ENCODE peak calls at places on chromosome 5, in five cellular contexts. One of them, this sample, is unnamed.

GRCh38 chr5:157471709-157472108 is 11.7 kb downstream of the NIPAL4 start:
- DNase-seq in epithelial cell of esophagus: peak; percentile 37
- DNase-seq in IMR-90: peak; percentile 33
- DNase-seq in fibroblast of mammary gland: peak; percentile 45
- DNase-seq in heart left ventricle: no peak
- DNase-seq in this sample: no peak

GRCh38 chr5:158751961-158752655 is 347.6 kb downstream of the EBF1 start:
- DNase-seq in epithelial cell of esophagus: no peak
- DNase-seq in fibroblast of mammary gland: no peak
- DNase-seq in heart left ventricle: no peak
- DNase-seq in IMR-90: no peak
- DNase-seq in this sample: no peak

GRCh38 chr5:54845567-54845941 is 139.8 kb downstream of the ESM1 start:
- DNase-seq in heart left ventricle: no peak
- DNase-seq in fibroblast of mammary gland: peak; percentile 72
- DNase-seq in IMR-90: peak; percentile 75
- DNase-seq in epithelial cell of esophagus: peak; percentile 68
- DNase-seq in this sample: no peak

GRCh38 chr5:72154076-72154756 is 46.9 kb downstream of the MAP1B start:
- DNase-seq in IMR-90: no peak
- DNase-seq in epithelial cell of esophagus: no peak
- DNase-seq in fibroblast of mammary gland: no peak
- DNase-seq in heart left ventricle: peak; percentile 34
- DNase-seq in this sample: no peak

GRCh38 chr5:85462957-85463356 is 1078.3 kb upstream of the EDIL3 start:
- DNase-seq in epithelial cell of esophagus: no peak
- DNase-seq in fibroblast of mammary gland: no peak
- DNase-seq in IMR-90: no peak
- DNase-seq in heart left ventricle: no peak
- DNase-seq in this sample: no peak

GRCh38 chr5:151178779-151179488 is 21.4 kb upstream of the ANXA6 start:
- DNase-seq in heart left ventricle: no peak
- DNase-seq in epithelial cell of esophagus: no peak
- DNase-seq in fibroblast of mammary gland: no peak
- DNase-seq in IMR-90: no peak
- DNase-seq in this sample: no peak

GRCh38 chr5:162837161-162837560 is 600.2 kb upstream of the CCNG1 start:
- DNase-seq in epithelial cell of esophagus: no peak
- DNase-seq in IMR-90: no peak
- DNase-seq in heart left ventricle: no peak
- DNase-seq in fibroblast of mammary gland: no peak
- DNase-seq in this sample: no peak

GRCh38 chr5:173201636-173202265 is 33.3 kb downstream of the NKX2-5 start:
- DNase-seq in fibroblast of mammary gland: peak; percentile 83
- DNase-seq in heart left ventricle: no peak
- DNase-seq in epithelial cell of esophagus: peak; percentile 91
- DNase-seq in IMR-90: peak; percentile 72
- DNase-seq in this sample: no peak

GRCh38 chr5:35202319-35203111 is 27.8 kb downstream of the PRLR start:
- DNase-seq in fibroblast of mammary gland: peak; percentile 67
- DNase-seq in IMR-90: peak; percentile 52
- DNase-seq in heart left ventricle: peak; percentile 26
- DNase-seq in epithelial cell of esophagus: peak; percentile 29
- DNase-seq in this sample: no peak

GRCh38 chr5:142960309-142960696 is 190.1 kb downstream of the ARHGAP26 start:
- DNase-seq in epithelial cell of esophagus: peak; percentile 89
- DNase-seq in IMR-90: peak; percentile 86
- DNase-seq in heart left ventricle: no peak
- DNase-seq in fibroblast of mammary gland: peak; percentile 83
- DNase-seq in this sample: no peak

GRCh38 chr5:127892467-127893207 is 189.4 kb downstream of the CCDC192 start:
- DNase-seq in heart left ventricle: no peak
- DNase-seq in fibroblast of mammary gland: peak; percentile 66
- DNase-seq in epithelial cell of esophagus: peak; percentile 76
- DNase-seq in IMR-90: peak; percentile 68
- DNase-seq in this sample: no peak

GRCh38 chr5:11622785-11623184 is 281.5 kb downstream of the CTNND2 start:
- DNase-seq in fibroblast of mammary gland: no peak
- DNase-seq in epithelial cell of esophagus: no peak
- DNase-seq in heart left ventricle: no peak
- DNase-seq in IMR-90: no peak
- DNase-seq in this sample: no peak

GRCh38 chr5:68830499-68830898 is 263.3 kb upstream of the SLC30A5 start:
- DNase-seq in epithelial cell of esophagus: no peak
- DNase-seq in heart left ventricle: no peak
- DNase-seq in IMR-90: no peak
- DNase-seq in fibroblast of mammary gland: no peak
- DNase-seq in this sample: no peak

DNA sequence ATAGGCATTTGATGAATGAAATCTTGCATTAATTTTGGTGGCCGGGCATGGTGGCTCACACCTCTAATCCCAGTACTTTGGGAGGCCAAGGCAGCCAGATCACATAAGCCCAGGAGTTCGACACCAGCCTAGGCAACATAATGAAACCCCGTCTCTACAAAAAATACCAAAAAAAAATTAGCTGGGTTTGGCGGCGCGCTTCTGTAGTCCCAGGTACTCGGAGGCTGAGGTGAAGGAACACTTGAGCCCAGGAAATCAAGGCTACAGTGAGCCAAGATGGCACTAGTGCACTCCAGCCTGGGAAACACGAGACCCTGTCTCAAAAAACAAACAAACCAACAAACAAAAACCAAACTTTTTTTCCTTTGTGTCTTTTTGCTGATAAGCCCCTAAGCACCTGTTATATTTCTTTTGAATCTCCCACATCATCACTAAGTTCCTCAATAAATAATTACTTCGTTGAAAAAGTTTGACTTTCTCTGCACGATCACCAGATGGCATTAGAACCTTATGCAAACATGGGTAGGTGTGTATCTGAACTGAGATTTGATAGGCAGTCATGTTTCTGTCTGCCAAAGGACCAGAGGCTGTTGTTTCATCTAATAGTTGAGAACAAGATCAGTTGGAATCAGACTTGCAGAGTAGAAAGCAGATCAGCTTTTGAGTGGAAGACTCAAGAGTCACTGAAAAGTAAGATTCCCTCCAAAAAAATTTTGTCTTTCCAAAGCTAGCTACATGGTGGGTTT is 5.5 kb upstream of the MATR3 start:
- DNase-seq in fibroblast of mammary gland: peak; percentile 38
- DNase-seq in IMR-90: no peak
- DNase-seq in heart left ventricle: no peak
- DNase-seq in epithelial cell of esophagus: peak; percentile 60
- DNase-seq in this sample: no peak
- TF ChIP-seq CTCF in fibroblast of mammary gland: no peak
- TF ChIP-seq CTCF in IMR-90: no peak
- TF ChIP-seq CTCF in heart left ventricle: no peak
- TF ChIP-seq CTCF in epithelial cell of esophagus: peak; percentile 33
- TF ChIP-seq CTCF in this sample: peak; percentile 23

GRCh38 chr5:65101706-65102105 is 333.0 kb downstream of the CWC27 start:
- DNase-seq in IMR-90: peak; percentile 70
- DNase-seq in heart left ventricle: no peak
- DNase-seq in fibroblast of mammary gland: no peak
- DNase-seq in epithelial cell of esophagus: no peak
- DNase-seq in this sample: no peak

GRCh38 chr5:65103674-65104035 is 334.9 kb downstream of the CWC27 start:
- DNase-seq in IMR-90: no peak
- DNase-seq in heart left ventricle: no peak
- DNase-seq in epithelial cell of esophagus: no peak
- DNase-seq in fibroblast of mammary gland: peak; percentile 21
- DNase-seq in this sample: no peak

GRCh38 chr5:65104831-65105230 is 336.1 kb downstream of the CWC27 start:
- DNase-seq in IMR-90: no peak
- DNase-seq in heart left ventricle: no peak
- DNase-seq in epithelial cell of esophagus: no peak
- DNase-seq in fibroblast of mammary gland: no peak
- DNase-seq in this sample: no peak

GRCh38 chr5:65102501-65102825 is 333.7 kb downstream of the CWC27 start:
- DNase-seq in IMR-90: no peak
- DNase-seq in heart left ventricle: no peak
- DNase-seq in fibroblast of mammary gland: no peak
- DNase-seq in epithelial cell of esophagus: no peak
- DNase-seq in this sample: no peak

DNA sequence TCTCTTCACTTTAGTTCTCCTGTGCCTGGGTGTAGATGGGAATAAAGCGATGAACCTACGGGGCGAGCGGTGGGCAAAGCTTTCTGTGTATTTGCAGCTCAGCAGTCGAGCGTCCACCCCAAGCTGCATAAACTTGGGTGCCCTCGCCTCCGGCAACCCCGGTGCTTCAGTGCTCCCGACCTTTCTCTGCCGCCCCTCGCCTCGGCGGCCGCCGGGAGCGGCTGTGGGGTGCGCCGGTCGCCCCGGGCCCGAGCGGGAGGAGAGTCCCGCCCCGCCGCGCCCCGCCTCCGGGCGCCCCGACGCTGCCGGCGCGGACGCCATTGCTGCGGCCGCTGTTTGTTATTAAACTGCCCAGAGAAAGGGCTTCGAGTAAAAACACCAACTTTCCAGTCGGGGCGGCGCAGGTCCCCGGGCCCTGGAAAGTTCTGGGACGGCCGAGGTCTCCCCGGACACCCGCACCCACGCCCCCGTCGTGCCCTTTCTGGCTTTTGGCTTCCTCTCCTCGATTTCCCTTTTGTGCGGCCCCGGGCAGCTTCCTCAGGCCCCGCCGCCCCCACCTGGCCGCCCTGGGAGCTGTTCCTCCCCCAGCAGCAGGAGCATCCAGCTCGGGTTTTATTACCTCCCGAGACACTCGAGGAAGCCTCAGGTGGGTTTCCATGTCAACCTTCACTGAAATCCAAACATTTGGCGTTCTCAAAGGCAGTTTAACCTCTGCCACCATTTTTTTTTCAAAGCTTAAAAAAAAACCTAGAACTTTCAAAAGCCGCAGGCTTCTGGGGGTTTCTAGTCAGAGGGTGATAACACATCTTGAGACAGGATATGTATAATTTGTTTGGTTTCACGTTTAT is 334.3 kb downstream of the CWC27 start:
- DNase-seq in fibroblast of mammary gland: peak; percentile 62
- DNase-seq in heart left ventricle: peak; percentile 75
- DNase-seq in IMR-90: peak; percentile 15
- DNase-seq in epithelial cell of esophagus: peak; percentile 46
- DNase-seq in this sample: no peak
- TF ChIP-seq CTCF in fibroblast of mammary gland: no peak
- TF ChIP-seq CTCF in heart left ventricle: peak; percentile 17
- TF ChIP-seq CTCF in IMR-90: no peak
- TF ChIP-seq CTCF in epithelial cell of esophagus: no peak
- TF ChIP-seq CTCF in this sample: no peak

GRCh38 chr5:93574041-93574938 is 6.7 kb downstream of the NR2F1-AS1 start:
- DNase-seq in heart left ventricle: no peak
- DNase-seq in fibroblast of mammary gland: no peak
- DNase-seq in IMR-90: no peak
- DNase-seq in epithelial cell of esophagus: no peak
- DNase-seq in this sample: no peak

GRCh38 chr5:93572101-93572772 is 8.8 kb downstream of the NR2F1-AS1 start:
- DNase-seq in IMR-90: no peak
- DNase-seq in heart left ventricle: no peak
- DNase-seq in fibroblast of mammary gland: no peak
- DNase-seq in epithelial cell of esophagus: no peak
- DNase-seq in this sample: no peak

GRCh38 chr5:93574939-93575241 is 6.1 kb downstream of the NR2F1-AS1 start:
- DNase-seq in heart left ventricle: no peak
- DNase-seq in fibroblast of mammary gland: no peak
- DNase-seq in epithelial cell of esophagus: no peak
- DNase-seq in IMR-90: no peak
- DNase-seq in this sample: no peak

GRCh38 chr5:93572773-93573626 is 8.0 kb downstream of the NR2F1-AS1 start:
- DNase-seq in epithelial cell of esophagus: peak; percentile 49
- DNase-seq in heart left ventricle: no peak
- DNase-seq in fibroblast of mammary gland: no peak
- DNase-seq in IMR-90: no peak
- DNase-seq in this sample: no peak

GRCh38 chr5:93573627-93573974 is 7.4 kb downstream of the NR2F1-AS1 start:
- DNase-seq in IMR-90: no peak
- DNase-seq in heart left ventricle: no peak
- DNase-seq in epithelial cell of esophagus: no peak
- DNase-seq in fibroblast of mammary gland: no peak
- DNase-seq in this sample: no peak
- TF ChIP-seq CTCF in IMR-90: no peak
- TF ChIP-seq CTCF in heart left ventricle: no peak
- TF ChIP-seq CTCF in epithelial cell of esophagus: no peak
- TF ChIP-seq CTCF in fibroblast of mammary gland: no peak
- TF ChIP-seq CTCF in this sample: no peak

DNA sequence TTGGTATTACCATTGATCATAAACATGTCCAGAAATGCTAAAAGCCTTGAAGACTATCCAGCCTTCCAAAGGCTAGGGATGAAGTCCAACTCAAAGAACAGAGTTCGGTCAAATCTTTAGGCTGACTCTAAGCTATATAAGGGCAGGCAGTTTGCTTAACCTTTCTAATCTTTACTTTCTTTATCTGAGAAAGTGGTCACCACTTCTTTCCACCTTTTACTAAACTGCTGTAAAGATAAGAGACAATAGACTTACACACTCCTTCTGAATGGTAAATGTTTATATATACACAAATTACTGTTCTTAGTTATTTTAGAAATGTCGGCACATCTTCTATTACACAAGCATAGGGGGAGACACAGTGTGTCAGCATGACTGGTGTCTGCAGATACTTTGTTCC is 100.4 kb downstream of the NREP start:
- DNase-seq in IMR-90: no peak
- DNase-seq in fibroblast of mammary gland: no peak
- DNase-seq in epithelial cell of esophagus: no peak
- DNase-seq in heart left ventricle: no peak
- DNase-seq in this sample: no peak
- TF ChIP-seq CTCF in IMR-90: no peak
- TF ChIP-seq CTCF in fibroblast of mammary gland: no peak
- TF ChIP-seq CTCF in epithelial cell of esophagus: no peak
- TF ChIP-seq CTCF in heart left ventricle: no peak
- TF ChIP-seq CTCF in this sample: no peak

GRCh38 chr5:168608821-168609220 is 29.7 kb upstream of the PANK3 start:
- DNase-seq in epithelial cell of esophagus: no peak
- DNase-seq in fibroblast of mammary gland: no peak
- DNase-seq in IMR-90: no peak
- DNase-seq in heart left ventricle: no peak
- DNase-seq in this sample: no peak
- TF ChIP-seq CTCF in epithelial cell of esophagus: no peak
- TF ChIP-seq CTCF in fibroblast of mammary gland: no peak
- TF ChIP-seq CTCF in IMR-90: no peak
- TF ChIP-seq CTCF in heart left ventricle: no peak
- TF ChIP-seq CTCF in this sample: no peak

GRCh38 chr5:125235995-125236394 is 489.6 kb upstream of the ZNF608 start:
- DNase-seq in IMR-90: no peak
- DNase-seq in heart left ventricle: no peak
- DNase-seq in epithelial cell of esophagus: no peak
- DNase-seq in fibroblast of mammary gland: no peak
- DNase-seq in this sample: no peak

GRCh38 chr5:125232779-125233230 is 486.4 kb upstream of the ZNF608 start:
- DNase-seq in heart left ventricle: no peak
- DNase-seq in fibroblast of mammary gland: peak; percentile 98
- DNase-seq in epithelial cell of esophagus: peak; percentile 4
- DNase-seq in IMR-90: peak; percentile 86
- DNase-seq in this sample: no peak

GRCh38 chr5:125233944-125234343 is 487.5 kb upstream of the ZNF608 start:
- DNase-seq in fibroblast of mammary gland: no peak
- DNase-seq in heart left ventricle: no peak
- DNase-seq in epithelial cell of esophagus: no peak
- DNase-seq in IMR-90: no peak
- DNase-seq in this sample: no peak

DNA sequence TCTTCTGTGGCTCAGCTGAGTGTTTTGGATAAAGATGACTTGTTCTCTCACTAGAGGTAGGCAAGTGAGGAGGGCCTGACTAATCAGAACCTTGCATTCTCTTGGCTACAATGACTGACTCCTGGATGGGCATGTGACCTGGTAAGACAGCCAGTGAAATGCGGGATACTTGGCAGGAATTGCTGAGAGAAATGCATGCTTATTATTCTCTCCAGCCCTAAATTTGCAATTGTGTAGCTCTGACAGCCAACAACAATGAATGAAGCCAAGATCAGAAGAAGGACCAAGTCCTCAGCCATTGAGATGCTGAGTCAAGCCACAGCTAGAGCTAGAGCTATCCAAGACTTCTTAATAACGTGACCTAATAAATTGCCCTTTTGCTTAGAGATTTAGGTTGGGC is 490.6 kb upstream of the ZNF608 start:
- DNase-seq in IMR-90: no peak
- DNase-seq in fibroblast of mammary gland: peak; percentile 16
- DNase-seq in epithelial cell of esophagus: no peak
- DNase-seq in heart left ventricle: no peak
- DNase-seq in this sample: no peak
- TF ChIP-seq CTCF in IMR-90: no peak
- TF ChIP-seq CTCF in fibroblast of mammary gland: no peak
- TF ChIP-seq CTCF in epithelial cell of esophagus: no peak
- TF ChIP-seq CTCF in heart left ventricle: no peak
- TF ChIP-seq CTCF in this sample: no peak

This sample was measured in D721Med.